ENCODE peak calls at places on chromosomes 1 and 21, in six cellular contexts. One of them, this sample, is unnamed.

GRCh38 chr21:35011681-35012080 is 37.4 kb downstream of the RUNX1 start:
- DNase-seq in GM12892: no peak
- DNase-seq in GM23338: no peak
- DNase-seq in HL-60: no peak
- DNase-seq in prostate gland: no peak
- DNase-seq in GM12891: no peak
- DNase-seq in this sample: no peak

GRCh38 chr1:29236743-29236992 is 346 bp downstream of the PTPRU start:
- DNase-seq in GM12892: no peak
- DNase-seq in GM23338: no peak
- DNase-seq in HL-60: no peak
- DNase-seq in prostate gland: no peak
- DNase-seq in GM12891: no peak
- DNase-seq in this sample: no peak

GRCh38 chr1:241645199-241645598 is 5.0 kb upstream of the CHML start:
- DNase-seq in GM12892: no peak
- DNase-seq in GM23338: no peak
- DNase-seq in HL-60: no peak
- DNase-seq in prostate gland: no peak
- DNase-seq in GM12891: no peak
- DNase-seq in this sample: no peak

GRCh38 chr1:91092503-91092902 is 70.7 kb upstream of the ZNF644 start:
- DNase-seq in GM12892: no peak
- DNase-seq in GM23338: no peak
- DNase-seq in HL-60: no peak
- DNase-seq in prostate gland: no peak
- DNase-seq in GM12891: no peak
- DNase-seq in this sample: no peak

GRCh38 chr1:16138772-16139221 is 17.1 kb downstream of the EPHA2 start:
- DNase-seq in GM12892: no peak
- DNase-seq in GM23338: no peak
- DNase-seq in HL-60: no peak
- DNase-seq in prostate gland: no peak
- DNase-seq in GM12891: no peak
- DNase-seq in this sample: no peak

GRCh38 chr1:39653546-39654031 is 14.1 kb upstream of the HEYL start:
- DNase-seq in GM12892: no peak
- DNase-seq in GM23338: peak
- DNase-seq in HL-60: no peak
- DNase-seq in prostate gland: peak
- DNase-seq in GM12891: no peak
- DNase-seq in this sample: peak

GRCh38 chr1:24972257-24973242 is 42.5 kb upstream of the RUNX3 start:
- DNase-seq in GM12892: no peak
- DNase-seq in GM23338: no peak
- DNase-seq in HL-60: no peak
- DNase-seq in prostate gland: no peak
- DNase-seq in GM12891: no peak
- DNase-seq in this sample: no peak

GRCh38 chr1:9302745-9303524 is 10.2 kb downstream of the SPSB1 start:
- DNase-seq in GM12892: no peak
- DNase-seq in GM23338: no peak
- DNase-seq in HL-60: no peak
- DNase-seq in prostate gland: peak
- DNase-seq in GM12891: no peak
- DNase-seq in this sample: no peak

GRCh38 chr21:17542371-17542992 is 29.6 kb downstream of the CXADR start:
- DNase-seq in GM12892: no peak
- DNase-seq in GM23338: no peak
- DNase-seq in HL-60: no peak
- DNase-seq in prostate gland: no peak
- DNase-seq in GM12891: no peak
- DNase-seq in this sample: no peak

GRCh38 chr1:53412285-53413174 is 46.7 kb upstream of the DMRTB1 start:
- DNase-seq in GM12892: no peak
- DNase-seq in GM23338: no peak
- DNase-seq in HL-60: no peak
- DNase-seq in prostate gland: no peak
- DNase-seq in GM12891: no peak
- DNase-seq in this sample: no peak

GRCh38 chr1:102790997-102791396 is 317.3 kb downstream of the COL11A1 start:
- DNase-seq in GM12892: no peak
- DNase-seq in GM23338: peak
- DNase-seq in HL-60: no peak
- DNase-seq in prostate gland: no peak
- DNase-seq in GM12891: no peak
- DNase-seq in this sample: no peak

GRCh38 chr1:93908394-93909145 is 660 bp downstream of the GCLM start:
- DNase-seq in GM12892: peak
- DNase-seq in GM23338: peak
- DNase-seq in HL-60: no peak
- DNase-seq in prostate gland: peak
- DNase-seq in GM12891: peak
- DNase-seq in this sample: peak

GRCh38 chr1:229582715-229583114 is 24.2 kb upstream of the ABCB10 start:
- DNase-seq in GM12892: no peak
- DNase-seq in GM23338: no peak
- DNase-seq in HL-60: no peak
- DNase-seq in prostate gland: no peak
- DNase-seq in GM12891: no peak
- DNase-seq in this sample: no peak

GRCh38 chr1:193083365-193084088 is 21.7 kb downstream of the GLRX2 start:
- DNase-seq in GM12892: no peak
- DNase-seq in GM23338: no peak
- DNase-seq in HL-60: no peak
- DNase-seq in prostate gland: no peak
- DNase-seq in GM12891: no peak
- DNase-seq in this sample: no peak

GRCh38 chr1:113811353-113811887 is 856 bp downstream of the RSBN1 start:
- DNase-seq in GM12892: peak
- DNase-seq in GM23338: peak
- DNase-seq in HL-60: no peak
- DNase-seq in prostate gland: peak
- DNase-seq in GM12891: no peak
- DNase-seq in this sample: peak

GRCh38 chr1:40049745-40050144 is 9.2 kb downstream of the CAP1 start:
- DNase-seq in GM12892: no peak
- DNase-seq in GM23338: no peak
- DNase-seq in HL-60: no peak
- DNase-seq in prostate gland: no peak
- DNase-seq in GM12891: no peak
- DNase-seq in this sample: no peak

GRCh38 chr1:244050835-244051444 is at the start of gene ZBTB18:
- DNase-seq in GM12892: no peak
- DNase-seq in GM23338: peak
- DNase-seq in HL-60: no peak
- DNase-seq in prostate gland: no peak
- DNase-seq in GM12891: no peak
- DNase-seq in this sample: no peak

GRCh38 chr21:17693801-17694200 is 81.1 kb upstream of the BTG3 start:
- DNase-seq in GM12892: no peak
- DNase-seq in GM23338: no peak
- DNase-seq in HL-60: no peak
- DNase-seq in prostate gland: no peak
- DNase-seq in GM12891: no peak
- DNase-seq in this sample: no peak

GRCh38 chr1:11098931-11099309 is 749 bp downstream of the EXOSC10 start:
- DNase-seq in GM12892: no peak
- DNase-seq in GM23338: no peak
- DNase-seq in HL-60: no peak
- DNase-seq in prostate gland: no peak
- DNase-seq in GM12891: no peak
- DNase-seq in this sample: no peak

GRCh38 chr21:37449302-37449937 is 82.8 kb downstream of the DYRK1A start:
- DNase-seq in GM12892: no peak
- DNase-seq in GM23338: no peak
- DNase-seq in HL-60: no peak
- DNase-seq in prostate gland: no peak
- DNase-seq in GM12891: no peak
- DNase-seq in this sample: no peak

GRCh38 chr21:37453350-37453749 is 86.8 kb downstream of the DYRK1A start:
- DNase-seq in GM12892: no peak
- DNase-seq in GM23338: no peak
- DNase-seq in HL-60: no peak
- DNase-seq in prostate gland: no peak
- DNase-seq in GM12891: no peak
- DNase-seq in this sample: no peak

GRCh38 chr21:37451446-37451845 is 84.9 kb downstream of the DYRK1A start:
- DNase-seq in GM12892: no peak
- DNase-seq in GM23338: no peak
- DNase-seq in HL-60: no peak
- DNase-seq in prostate gland: no peak
- DNase-seq in GM12891: no peak
- DNase-seq in this sample: peak

GRCh38 chr21:37452222-37452621 is 85.6 kb downstream of the DYRK1A start:
- DNase-seq in GM12892: no peak
- DNase-seq in GM23338: no peak
- DNase-seq in HL-60: no peak
- DNase-seq in prostate gland: no peak
- DNase-seq in GM12891: no peak
- DNase-seq in this sample: no peak

DNA sequence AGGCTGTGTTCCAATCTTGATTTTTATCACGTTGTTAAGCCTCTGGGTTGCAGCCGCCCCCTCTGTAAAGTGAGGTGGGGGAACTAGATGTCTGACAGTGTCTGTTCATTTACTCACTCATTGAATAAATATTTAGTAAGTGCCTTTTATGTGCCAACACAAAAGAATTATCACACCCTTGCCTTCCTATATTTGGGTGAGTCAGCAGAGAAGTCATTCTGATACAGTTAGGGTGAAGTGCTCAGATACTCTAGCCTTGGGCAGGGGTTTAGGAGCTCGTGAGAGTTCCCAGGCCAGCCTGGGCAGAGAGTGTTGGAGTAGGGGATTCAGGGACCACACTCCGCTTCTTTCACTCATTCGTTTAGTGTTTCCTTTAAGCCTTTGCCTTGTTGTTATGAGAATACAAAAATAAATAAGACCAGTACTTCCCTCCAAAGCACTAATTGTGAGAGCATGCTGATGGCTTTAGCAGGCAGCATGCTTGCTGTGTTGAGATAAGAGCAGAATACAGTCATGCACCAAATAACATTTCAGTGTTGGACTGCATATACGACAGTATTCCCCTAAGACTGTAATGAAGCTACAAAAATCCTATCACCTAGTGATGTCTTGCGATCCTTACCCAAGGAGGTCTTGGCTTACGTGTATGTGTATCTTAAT is 83.9 kb downstream of the DYRK1A start:
- DNase-seq in GM12892: no peak
- DNase-seq in GM23338: no peak
- DNase-seq in HL-60: no peak
- DNase-seq in prostate gland: no peak
- DNase-seq in GM12891: no peak
- DNase-seq in this sample: no peak
- TF ChIP-seq POLR2AphosphoS5 in GM12892: no peak
- TF ChIP-seq POLR2AphosphoS5 in GM23338: no peak
- TF ChIP-seq POLR2AphosphoS5 in HL-60: no peak
- TF ChIP-seq POLR2AphosphoS5 in prostate gland: no peak
- TF ChIP-seq POLR2AphosphoS5 in GM12891: no peak
- TF ChIP-seq POLR2AphosphoS5 in this sample: no peak

GRCh38 chr21:37917612-37918011 is 1.4 kb upstream of the KCNJ6 start:
- DNase-seq in GM12892: no peak
- DNase-seq in GM23338: no peak
- DNase-seq in HL-60: no peak
- DNase-seq in prostate gland: no peak
- DNase-seq in GM12891: no peak
- DNase-seq in this sample: no peak
- TF ChIP-seq POLR2AphosphoS5 in GM12892: no peak
- TF ChIP-seq POLR2AphosphoS5 in GM23338: no peak
- TF ChIP-seq POLR2AphosphoS5 in HL-60: no peak
- TF ChIP-seq POLR2AphosphoS5 in prostate gland: no peak
- TF ChIP-seq POLR2AphosphoS5 in GM12891: no peak
- TF ChIP-seq POLR2AphosphoS5 in this sample: no peak

DNA sequence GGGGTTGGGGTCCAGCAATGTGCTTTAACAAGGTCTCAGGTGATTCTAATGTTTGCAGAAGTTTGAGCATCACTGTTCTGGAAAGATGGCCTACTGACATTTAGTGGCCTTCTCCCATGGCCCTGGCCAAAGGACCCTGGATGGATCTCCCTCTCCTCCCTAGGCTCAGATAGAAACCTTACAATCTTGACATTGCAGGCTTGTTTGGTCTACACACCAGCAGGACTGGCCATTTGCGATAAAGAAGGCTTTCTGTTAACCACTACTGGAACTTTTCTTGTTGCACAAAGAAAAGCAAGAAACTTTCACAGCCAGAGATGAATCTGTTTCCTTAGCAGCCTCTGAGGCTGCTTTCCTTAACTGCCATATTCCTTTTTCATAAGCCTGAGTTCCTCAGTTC is 6.2 kb downstream of the DNALI1 start:
- DNase-seq in GM12892: no peak
- DNase-seq in GM23338: no peak
- DNase-seq in HL-60: no peak
- DNase-seq in prostate gland: no peak
- DNase-seq in GM12891: no peak
- DNase-seq in this sample: no peak
- TF ChIP-seq POLR2AphosphoS5 in GM12892: no peak
- TF ChIP-seq POLR2AphosphoS5 in GM23338: no peak
- TF ChIP-seq POLR2AphosphoS5 in HL-60: no peak
- TF ChIP-seq POLR2AphosphoS5 in prostate gland: no peak
- TF ChIP-seq POLR2AphosphoS5 in GM12891: no peak
- TF ChIP-seq POLR2AphosphoS5 in this sample: no peak

GRCh38 chr1:168428063-168428731 is 115.6 kb downstream of the XCL2 start:
- DNase-seq in GM12892: no peak
- DNase-seq in GM23338: peak
- DNase-seq in HL-60: no peak
- DNase-seq in prostate gland: no peak
- DNase-seq in GM12891: no peak
- DNase-seq in this sample: no peak

GRCh38 chr1:168419746-168420145 is 124.1 kb downstream of the XCL2 start:
- DNase-seq in GM12892: no peak
- DNase-seq in GM23338: no peak
- DNase-seq in HL-60: no peak
- DNase-seq in prostate gland: no peak
- DNase-seq in GM12891: no peak
- DNase-seq in this sample: no peak

GRCh38 chr1:168421399-168422004 is 122.3 kb downstream of the XCL2 start:
- DNase-seq in GM12892: no peak
- DNase-seq in GM23338: no peak
- DNase-seq in HL-60: no peak
- DNase-seq in prostate gland: no peak
- DNase-seq in GM12891: no peak
- DNase-seq in this sample: no peak

DNA sequence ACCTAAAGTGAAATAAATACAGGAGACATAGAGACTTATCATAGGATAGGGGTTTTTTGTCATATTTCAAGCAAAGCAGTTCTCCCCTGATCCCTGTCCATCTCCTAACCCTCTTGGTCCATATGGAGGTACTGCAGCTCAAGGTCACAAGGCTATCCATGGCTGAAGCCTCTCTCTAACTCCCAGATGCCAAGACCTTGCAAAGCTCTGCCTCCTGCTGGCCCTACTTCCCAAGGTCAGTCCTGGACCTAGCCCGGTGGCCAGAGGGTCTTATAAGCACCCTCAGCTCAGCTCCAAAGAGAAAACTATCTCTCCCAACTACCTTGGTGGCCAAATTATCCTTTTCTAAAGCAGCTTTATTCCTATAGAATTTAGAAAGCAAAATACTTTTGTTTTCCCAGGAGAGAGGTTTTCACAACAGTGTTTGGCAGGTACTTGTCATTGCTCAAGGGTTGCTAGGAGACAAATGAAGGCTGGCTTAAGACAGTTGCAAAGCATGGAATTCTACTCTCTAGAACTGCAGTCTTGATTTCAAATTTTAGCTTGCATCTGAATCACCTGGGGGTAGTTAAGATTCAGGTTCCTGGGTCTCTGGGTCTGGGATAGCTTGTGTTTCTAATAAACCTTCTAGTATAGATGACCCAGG is 121.5 kb downstream of the XCL2 start:
- DNase-seq in GM12892: no peak
- DNase-seq in GM23338: peak
- DNase-seq in HL-60: no peak
- DNase-seq in prostate gland: no peak
- DNase-seq in GM12891: no peak
- DNase-seq in this sample: no peak
- TF ChIP-seq POLR2AphosphoS5 in GM12892: no peak
- TF ChIP-seq POLR2AphosphoS5 in GM23338: no peak
- TF ChIP-seq POLR2AphosphoS5 in HL-60: no peak
- TF ChIP-seq POLR2AphosphoS5 in prostate gland: no peak
- TF ChIP-seq POLR2AphosphoS5 in GM12891: no peak
- TF ChIP-seq POLR2AphosphoS5 in this sample: no peak